ENCODE peak calls at places on chromosome 16, in seven cellular contexts. One of them, this sample, is unnamed.
A peak's percentile ranks its signal among the peaks of the same experiment; 100 is the strongest.

GRCh38 chr16:58196898-58197313 is 1.0 kb downstream of the CSNK2A2 start:
- DNase-seq in cardiac muscle cell: peak; percentile 46
- DNase-seq in CD8-positive, alpha-beta T cell: no peak
- DNase-seq in endothelial cell of umbilical vein: peak; percentile 46
- DNase-seq in SJCRH30: no peak
- DNase-seq in ovary: no peak
- DNase-seq in stomach: no peak
- DNase-seq in this sample: no peak

GRCh38 chr16:10607157-10607556 is 26.8 kb upstream of the EMP2 start:
- DNase-seq in cardiac muscle cell: no peak
- DNase-seq in CD8-positive, alpha-beta T cell: no peak
- DNase-seq in endothelial cell of umbilical vein: no peak
- DNase-seq in SJCRH30: no peak
- DNase-seq in ovary: no peak
- DNase-seq in stomach: no peak
- DNase-seq in this sample: no peak

GRCh38 chr16:22103371-22103890 is 11.1 kb downstream of the VWA3A start:
- DNase-seq in cardiac muscle cell: no peak
- DNase-seq in CD8-positive, alpha-beta T cell: no peak
- DNase-seq in endothelial cell of umbilical vein: no peak
- DNase-seq in SJCRH30: no peak
- DNase-seq in ovary: no peak
- DNase-seq in stomach: no peak
- DNase-seq in this sample: no peak

GRCh38 chr16:86387461-86388440 is 122.6 kb upstream of the FOXF1 start:
- DNase-seq in cardiac muscle cell: peak; percentile 96
- DNase-seq in CD8-positive, alpha-beta T cell: no peak
- DNase-seq in endothelial cell of umbilical vein: peak; percentile 89
- DNase-seq in SJCRH30: peak; percentile 59
- DNase-seq in ovary: no peak
- DNase-seq in stomach: no peak
- DNase-seq in this sample: no peak

GRCh38 chr16:77213542-77214108 is 14.4 kb downstream of the SYCE1L start:
- DNase-seq in cardiac muscle cell: peak; percentile 85
- DNase-seq in CD8-positive, alpha-beta T cell: no peak
- DNase-seq in endothelial cell of umbilical vein: peak; percentile 86
- DNase-seq in SJCRH30: no peak
- DNase-seq in ovary: no peak
- DNase-seq in stomach: no peak
- DNase-seq in this sample: no peak

GRCh38 chr16:83967838-83968482 is at the start of gene NECAB2:
- DNase-seq in cardiac muscle cell: peak; percentile 36
- DNase-seq in CD8-positive, alpha-beta T cell: no peak
- DNase-seq in endothelial cell of umbilical vein: peak; percentile 14
- DNase-seq in SJCRH30: peak; percentile 32
- DNase-seq in ovary: no peak
- DNase-seq in stomach: peak; percentile 43
- DNase-seq in this sample: no peak

GRCh38 chr16:80369559-80369958 is 171.2 kb upstream of the DYNLRB2 start:
- DNase-seq in cardiac muscle cell: peak; percentile 43
- DNase-seq in CD8-positive, alpha-beta T cell: no peak
- DNase-seq in endothelial cell of umbilical vein: peak; percentile 37
- DNase-seq in SJCRH30: peak; percentile 12
- DNase-seq in ovary: peak; percentile 37
- DNase-seq in stomach: peak; percentile 55
- DNase-seq in this sample: peak; percentile 64

GRCh38 chr16:82229800-82230619 is 60.0 kb upstream of the MPHOSPH6 start:
- DNase-seq in cardiac muscle cell: peak; percentile 88
- DNase-seq in CD8-positive, alpha-beta T cell: peak; percentile 65
- DNase-seq in endothelial cell of umbilical vein: peak; percentile 76
- DNase-seq in SJCRH30: peak; percentile 47
- DNase-seq in ovary: no peak
- DNase-seq in stomach: peak; percentile 84
- DNase-seq in this sample: peak; percentile 73

GRCh38 chr16:69482410-69482951 is 58.1 kb downstream of the CYB5B start:
- DNase-seq in cardiac muscle cell: peak; percentile 93
- DNase-seq in CD8-positive, alpha-beta T cell: no peak
- DNase-seq in endothelial cell of umbilical vein: peak; percentile 97
- DNase-seq in SJCRH30: peak; percentile 89
- DNase-seq in ovary: peak; percentile 35
- DNase-seq in stomach: peak; percentile 37
- DNase-seq in this sample: no peak

GRCh38 chr16:72620348-72620747 is 427.6 kb downstream of the ZFHX3 start:
- DNase-seq in cardiac muscle cell: no peak
- DNase-seq in CD8-positive, alpha-beta T cell: no peak
- DNase-seq in endothelial cell of umbilical vein: no peak
- DNase-seq in SJCRH30: no peak
- DNase-seq in ovary: no peak
- DNase-seq in stomach: no peak
- DNase-seq in this sample: no peak

GRCh38 chr16:49014300-49015188 is 267.1 kb downstream of the CBLN1 start:
- DNase-seq in cardiac muscle cell: no peak
- DNase-seq in CD8-positive, alpha-beta T cell: no peak
- DNase-seq in endothelial cell of umbilical vein: no peak
- DNase-seq in SJCRH30: no peak
- DNase-seq in ovary: no peak
- DNase-seq in stomach: no peak
- DNase-seq in this sample: no peak

DNA sequence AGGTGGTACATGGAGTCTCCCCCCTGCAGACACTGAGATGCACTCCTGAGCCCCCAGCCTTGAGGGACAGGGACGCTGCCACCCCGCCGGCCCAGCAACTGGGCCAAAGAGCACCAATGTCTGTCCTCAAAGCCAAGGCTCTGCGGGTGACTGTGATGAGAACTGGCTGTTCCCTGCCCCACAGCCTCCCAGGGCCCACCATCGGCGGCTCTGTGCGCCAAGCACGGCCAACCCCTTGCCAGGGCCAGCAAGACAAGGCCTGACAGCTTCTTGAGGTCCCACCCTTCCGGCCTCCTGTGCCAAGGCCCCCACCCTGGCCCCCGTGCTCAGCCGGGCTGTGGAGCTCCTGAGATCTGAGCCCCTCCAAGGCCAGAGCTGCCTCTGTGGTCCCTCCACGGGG is 34.2 kb upstream of the PABPN1L start:
- DNase-seq in cardiac muscle cell: no peak
- DNase-seq in CD8-positive, alpha-beta T cell: no peak
- DNase-seq in endothelial cell of umbilical vein: no peak
- DNase-seq in SJCRH30: no peak
- DNase-seq in ovary: no peak
- DNase-seq in stomach: no peak
- DNase-seq in this sample: no peak
- H3K27ac ChIP-seq in cardiac muscle cell: no peak overlapping the region
- H3K27ac ChIP-seq in CD8-positive, alpha-beta T cell: no peak overlapping the region
- H3K27ac ChIP-seq in endothelial cell of umbilical vein: no peak overlapping the region
- H3K27ac ChIP-seq in SJCRH30: no peak overlapping the region
- H3K27ac ChIP-seq in ovary: no peak overlapping the region
- H3K27ac ChIP-seq in stomach: no peak overlapping the region
- H3K27ac ChIP-seq in this sample: no peak overlapping the region

GRCh38 chr16:18796377-18796776 is 5.0 kb downstream of the ARL6IP1 start:
- DNase-seq in cardiac muscle cell: no peak
- DNase-seq in CD8-positive, alpha-beta T cell: no peak
- DNase-seq in endothelial cell of umbilical vein: peak; percentile 69
- DNase-seq in SJCRH30: no peak
- DNase-seq in ovary: no peak
- DNase-seq in stomach: no peak
- DNase-seq in this sample: no peak

GRCh38 chr16:18788828-18789514 is 1.2 kb downstream of the RPS15A start:
- DNase-seq in cardiac muscle cell: no peak
- DNase-seq in CD8-positive, alpha-beta T cell: no peak
- DNase-seq in endothelial cell of umbilical vein: peak; percentile 51
- DNase-seq in SJCRH30: no peak
- DNase-seq in ovary: no peak
- DNase-seq in stomach: no peak
- DNase-seq in this sample: no peak

GRCh38 chr16:18789515-18789849 is 652 bp downstream of the RPS15A start:
- DNase-seq in cardiac muscle cell: no peak
- DNase-seq in CD8-positive, alpha-beta T cell: no peak
- DNase-seq in endothelial cell of umbilical vein: peak; percentile 51
- DNase-seq in SJCRH30: no peak
- DNase-seq in ovary: no peak
- DNase-seq in stomach: no peak
- DNase-seq in this sample: no peak

GRCh38 chr16:18789850-18790706 is at the start of gene RPS15A:
- DNase-seq in cardiac muscle cell: peak; percentile 98
- DNase-seq in CD8-positive, alpha-beta T cell: peak; percentile 89
- DNase-seq in endothelial cell of umbilical vein: peak; percentile 94
- DNase-seq in SJCRH30: peak; percentile 96
- DNase-seq in ovary: peak; percentile 92
- DNase-seq in stomach: peak; percentile 94
- DNase-seq in this sample: peak; percentile 92

DNA sequence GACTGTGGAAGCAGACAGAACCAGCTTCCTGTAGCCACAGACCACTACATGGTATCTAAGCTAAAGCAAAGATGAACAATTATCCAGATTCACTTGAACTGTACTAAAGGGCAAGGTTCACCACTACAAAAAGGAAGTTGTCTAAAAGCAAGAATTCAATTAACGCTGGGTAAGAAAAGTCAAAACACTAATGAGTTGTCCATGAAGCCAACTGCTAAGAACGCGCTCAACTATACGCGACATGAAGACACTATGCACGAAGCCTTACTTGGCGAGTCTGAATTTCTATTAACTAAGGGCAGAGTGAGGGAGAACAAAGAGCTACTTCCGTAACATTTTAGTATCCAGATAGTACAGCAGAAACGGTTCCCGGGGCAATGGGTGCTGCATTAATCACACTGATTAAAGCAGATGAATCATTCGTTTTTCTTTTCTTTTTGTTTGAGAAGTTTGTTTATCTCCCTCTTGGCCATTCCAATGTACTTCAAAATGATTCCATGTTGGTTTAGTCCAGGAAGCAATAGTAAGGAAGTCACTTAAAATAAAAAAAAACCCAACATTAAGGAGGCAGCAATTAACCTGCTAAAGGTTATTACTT is 2.8 kb upstream of the RPS15A start:
- DNase-seq in cardiac muscle cell: peak; percentile 49
- DNase-seq in CD8-positive, alpha-beta T cell: no peak
- DNase-seq in endothelial cell of umbilical vein: peak; percentile 50
- DNase-seq in SJCRH30: no peak
- DNase-seq in ovary: no peak
- DNase-seq in stomach: no peak
- DNase-seq in this sample: no peak
- H3K27ac ChIP-seq in cardiac muscle cell: no peak overlapping the region
- H3K27ac ChIP-seq in CD8-positive, alpha-beta T cell: no peak overlapping the region
- H3K27ac ChIP-seq in endothelial cell of umbilical vein: peak overlapping the region; percentile 10
- H3K27ac ChIP-seq in SJCRH30: no peak overlapping the region
- H3K27ac ChIP-seq in ovary: no peak overlapping the region
- H3K27ac ChIP-seq in stomach: peak overlapping the region; percentile 69
- H3K27ac ChIP-seq in this sample: no peak overlapping the region

GRCh38 chr16:714079-714478 is 839 bp upstream of the METRN start:
- DNase-seq in cardiac muscle cell: no peak
- DNase-seq in CD8-positive, alpha-beta T cell: no peak
- DNase-seq in endothelial cell of umbilical vein: no peak
- DNase-seq in SJCRH30: peak; percentile 51
- DNase-seq in ovary: no peak
- DNase-seq in stomach: no peak
- DNase-seq in this sample: no peak

GRCh38 chr16:716768-717325 is 1.9 kb downstream of the METRN start:
- DNase-seq in cardiac muscle cell: no peak
- DNase-seq in CD8-positive, alpha-beta T cell: no peak
- DNase-seq in endothelial cell of umbilical vein: no peak
- DNase-seq in SJCRH30: no peak
- DNase-seq in ovary: no peak
- DNase-seq in stomach: no peak
- DNase-seq in this sample: no peak

GRCh38 chr16:716250-716607 is 1.3 kb downstream of the METRN start:
- DNase-seq in cardiac muscle cell: peak; percentile 80
- DNase-seq in CD8-positive, alpha-beta T cell: no peak
- DNase-seq in endothelial cell of umbilical vein: no peak
- DNase-seq in SJCRH30: no peak
- DNase-seq in ovary: no peak
- DNase-seq in stomach: peak; percentile 48
- DNase-seq in this sample: no peak

GRCh38 chr16:714558-715447 is at the start of gene METRN:
- DNase-seq in cardiac muscle cell: peak; percentile 93
- DNase-seq in CD8-positive, alpha-beta T cell: peak; percentile 94
- DNase-seq in endothelial cell of umbilical vein: peak; percentile 78
- DNase-seq in SJCRH30: peak; percentile 92
- DNase-seq in ovary: peak; percentile 84
- DNase-seq in stomach: peak; percentile 94
- DNase-seq in this sample: peak; percentile 95

GRCh38 chr16:715448-716249 is 731 bp downstream of the METRN start:
- DNase-seq in cardiac muscle cell: no peak
- DNase-seq in CD8-positive, alpha-beta T cell: no peak
- DNase-seq in endothelial cell of umbilical vein: no peak
- DNase-seq in SJCRH30: peak; percentile 39
- DNase-seq in ovary: no peak
- DNase-seq in stomach: no peak
- DNase-seq in this sample: peak; percentile 55
- H3K27ac ChIP-seq in cardiac muscle cell: no peak overlapping the region
- H3K27ac ChIP-seq in CD8-positive, alpha-beta T cell: no peak overlapping the region
- H3K27ac ChIP-seq in endothelial cell of umbilical vein: no peak overlapping the region
- H3K27ac ChIP-seq in SJCRH30: no peak overlapping the region
- H3K27ac ChIP-seq in ovary: no peak overlapping the region
- H3K27ac ChIP-seq in stomach: peak overlapping the region; percentile 17
- H3K27ac ChIP-seq in this sample: no peak overlapping the region

GRCh38 chr16:70740919-70741778 is 55.3 kb upstream of the MTSS2 start:
- DNase-seq in cardiac muscle cell: peak; percentile 68
- DNase-seq in CD8-positive, alpha-beta T cell: peak; percentile 32
- DNase-seq in endothelial cell of umbilical vein: peak; percentile 12
- DNase-seq in SJCRH30: no peak
- DNase-seq in ovary: no peak
- DNase-seq in stomach: no peak
- DNase-seq in this sample: no peak
- H3K27ac ChIP-seq in cardiac muscle cell: no peak overlapping the region
- H3K27ac ChIP-seq in CD8-positive, alpha-beta T cell: peak overlapping the region; percentile 48
- H3K27ac ChIP-seq in endothelial cell of umbilical vein: no peak overlapping the region
- H3K27ac ChIP-seq in SJCRH30: no peak overlapping the region
- H3K27ac ChIP-seq in ovary: no peak overlapping the region
- H3K27ac ChIP-seq in stomach: peak overlapping the region; percentile 55
- H3K27ac ChIP-seq in this sample: peak overlapping the region; percentile 25

GRCh38 chr16:15946257-15947044 is 3.0 kb upstream of the ABCC1 start:
- DNase-seq in cardiac muscle cell: peak; percentile 73
- DNase-seq in CD8-positive, alpha-beta T cell: no peak
- DNase-seq in endothelial cell of umbilical vein: peak; percentile 50
- DNase-seq in SJCRH30: peak; percentile 11
- DNase-seq in ovary: no peak
- DNase-seq in stomach: no peak
- DNase-seq in this sample: no peak
- H3K27ac ChIP-seq in cardiac muscle cell: no peak overlapping the region
- H3K27ac ChIP-seq in CD8-positive, alpha-beta T cell: no peak overlapping the region
- H3K27ac ChIP-seq in endothelial cell of umbilical vein: no peak overlapping the region
- H3K27ac ChIP-seq in SJCRH30: no peak overlapping the region
- H3K27ac ChIP-seq in ovary: no peak overlapping the region
- H3K27ac ChIP-seq in stomach: peak overlapping the region; percentile 79
- H3K27ac ChIP-seq in this sample: no peak overlapping the region

GRCh38 chr16:8760021-8760420 is 37.4 kb downstream of the TMEM186 start:
- DNase-seq in cardiac muscle cell: no peak
- DNase-seq in CD8-positive, alpha-beta T cell: no peak
- DNase-seq in endothelial cell of umbilical vein: no peak
- DNase-seq in SJCRH30: no peak
- DNase-seq in ovary: no peak
- DNase-seq in stomach: no peak
- DNase-seq in this sample: no peak
- H3K27ac ChIP-seq in cardiac muscle cell: no peak overlapping the region
- H3K27ac ChIP-seq in CD8-positive, alpha-beta T cell: no peak overlapping the region
- H3K27ac ChIP-seq in endothelial cell of umbilical vein: no peak overlapping the region
- H3K27ac ChIP-seq in SJCRH30: no peak overlapping the region
- H3K27ac ChIP-seq in ovary: no peak overlapping the region
- H3K27ac ChIP-seq in stomach: no peak overlapping the region
- H3K27ac ChIP-seq in this sample: no peak overlapping the region